ENCODE peak calls at places on chromosome 20, in ten cellular contexts. A, K, P, J, L, Y, N, O, T and W are unnamed samples.
A peak's percentile ranks its signal among the peaks of the same experiment; 100 is the strongest.

GRCh38 chr20:36355469-36356171 is 49.5 kb downstream of the DLGAP4 start:
- DNase-seq in A (no peak), K (no peak), P (no peak), J (peak; percentile 18), L (no peak), Y (no peak), N (no peak), O (no peak), T (no peak), W (no peak)

GRCh38 chr20:54062812-54063280 is 7.5 kb downstream of the BCAS1 start:
- DNase-seq in A (peak; percentile 82), K (peak; percentile 61), P (peak; percentile 75), J (peak; percentile 42), L (peak; percentile 62), Y (peak; percentile 46), N (peak; percentile 45), O (peak; percentile 39), T (no peak), W (peak; percentile 79)

GRCh38 chr20:48928832-48929725 is 7.6 kb downstream of the ARFGEF2 start:
- DNase-seq in A (no peak), K (peak; percentile 42), P (peak; percentile 76), J (no peak), L (no peak), Y (no peak), N (peak; percentile 78), O (no peak), T (peak; percentile 71), W (no peak)

GRCh38 chr20:48349673-48350072 is 478.1 kb downstream of the PREX1 start:
- DNase-seq in A (no peak), K (no peak), P (no peak), J (no peak), L (no peak), Y (no peak), N (no peak), O (no peak), T (no peak), W (no peak)

GRCh38 chr20:53708129-53708968 is 114.7 kb upstream of the ZNF217 start:
- DNase-seq in A (peak; percentile 94), K (peak; percentile 28), P (peak; percentile 57), J (no peak), L (no peak), Y (peak; percentile 16), N (peak; percentile 92), O (peak; percentile 15), T (peak; percentile 91), W (peak; percentile 96)

GRCh38 chr20:40983898-40984297 is 44.7 kb upstream of the TOP1 start:
- DNase-seq in A (no peak), K (no peak), P (no peak), J (no peak), L (no peak), Y (no peak), N (no peak), O (no peak), T (no peak), W (no peak)

GRCh38 chr20:33789109-33789857 is 21.9 kb upstream of the CHMP4B start:
- DNase-seq in A (no peak), K (peak; percentile 93), P (peak; percentile 92), J (peak; percentile 98), L (no peak), Y (no peak), N (peak; percentile 98), O (peak; percentile 98), T (peak; percentile 95), W (peak; percentile 100)

GRCh38 chr20:6835609-6836008 is 68.1 kb downstream of the BMP2 start:
- DNase-seq in A (no peak), K (no peak), P (no peak), J (no peak), L (no peak), Y (no peak), N (no peak), O (no peak), T (no peak), W (no peak)

GRCh38 chr20:18662279-18662678 is 74.4 kb downstream of the DTD1 start:
- DNase-seq in A (peak; percentile 24), K (no peak), P (no peak), J (no peak), L (no peak), Y (no peak), N (no peak), O (no peak), T (no peak), W (no peak)

GRCh38 chr20:59831024-59831900 is 102.2 kb downstream of the SYCP2 start:
- DNase-seq in A (peak; percentile 8), K (peak; percentile 78), P (no peak), J (no peak), L (peak; percentile 21), Y (no peak), N (no peak), O (peak; percentile 46), T (no peak), W (peak; percentile 94)

GRCh38 chr20:50385733-50386640 is 124.2 kb upstream of the PTPN1 start:
- DNase-seq in A (no peak), K (no peak), P (no peak), J (no peak), L (no peak), Y (no peak), N (no peak), O (no peak), T (no peak), W (no peak)

GRCh38 chr20:62080249-62080993 is 14.7 kb upstream of the TAF4 start:
- DNase-seq in A (no peak), K (no peak), P (no peak), J (no peak), L (no peak), Y (no peak), N (no peak), O (no peak), T (no peak), W (no peak)

GRCh38 chr20:51402201-51402600 is 140.3 kb downstream of the NFATC2 start:
- DNase-seq in A (no peak), K (no peak), P (no peak), J (no peak), L (no peak), Y (no peak), N (peak; percentile 67), O (no peak), T (peak; percentile 62), W (no peak)

GRCh38 chr20:19552144-19552895 is 205.7 kb upstream of the RIN2 start:
- DNase-seq in A (no peak), K (peak; percentile 75), P (no peak), J (no peak), L (peak; percentile 87), Y (peak; percentile 83), N (peak; percentile 3), O (peak; percentile 21), T (no peak), W (no peak)

GRCh38 chr20:32034581-32035397 is 17.3 kb upstream of the HCK start:
- DNase-seq in A (no peak), K (no peak), P (peak; percentile 37), J (no peak), L (peak; percentile 48), Y (peak; percentile 32), N (no peak), O (no peak), T (no peak), W (no peak)

GRCh38 chr20:555933-556332 is 12.3 kb upstream of the CSNK2A1 start:
- DNase-seq in A (no peak), K (peak; percentile 69), P (peak; percentile 31), J (no peak), L (no peak), Y (no peak), N (peak; percentile 27), O (no peak), T (peak; percentile 12), W (no peak)

GRCh38 chr20:556984-557383 is 13.4 kb upstream of the CSNK2A1 start:
- DNase-seq in A (no peak), K (no peak), P (no peak), J (no peak), L (no peak), Y (no peak), N (no peak), O (no peak), T (no peak), W (no peak)

GRCh38 chr20:560680-561079 is 17.1 kb upstream of the CSNK2A1 start:
- DNase-seq in A (no peak), K (no peak), P (no peak), J (no peak), L (no peak), Y (no peak), N (no peak), O (no peak), T (no peak), W (no peak)

GRCh38 chr20:561437-562231 is 18.0 kb upstream of the CSNK2A1 start:
- DNase-seq in A (no peak), K (peak; percentile 81), P (peak; percentile 77), J (peak; percentile 73), L (peak; percentile 88), Y (peak; percentile 81), N (peak; percentile 42), O (peak; percentile 50), T (peak; percentile 32), W (peak; percentile 87)

DNA sequence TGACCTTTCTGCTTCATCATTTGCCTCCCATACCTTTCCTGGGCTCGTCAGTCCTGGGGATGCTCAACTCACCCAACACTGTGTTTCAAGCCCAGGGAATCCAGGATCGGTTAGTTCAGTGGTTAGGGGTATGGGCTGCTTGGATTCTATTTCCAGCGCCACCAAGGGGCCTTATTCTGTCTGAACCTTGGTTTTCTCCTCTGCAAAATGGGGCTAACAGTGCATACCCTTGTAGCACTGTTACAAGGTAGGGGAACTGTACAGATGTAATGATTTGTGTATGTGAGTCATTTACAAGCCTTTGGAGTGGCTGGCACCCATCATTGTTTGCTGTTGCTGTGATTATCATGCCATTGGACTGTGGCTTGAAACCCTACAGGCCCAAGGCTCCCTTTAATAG is 14.5 kb upstream of the CSNK2A1 start:
- DNase-seq in A (no peak), K (no peak), P (no peak), J (no peak), L (no peak), Y (no peak), N (no peak), O (no peak), T (no peak), W (peak; percentile 37)
- H3K4me3 ChIP-seq in A (no peak overlapping the region), K (no peak overlapping the region), P (no peak overlapping the region), J (no peak overlapping the region), L (no peak overlapping the region), Y (no peak overlapping the region), N (no peak overlapping the region), O (no peak overlapping the region), T (no peak overlapping the region), W (no peak overlapping the region)

GRCh38 chr20:2691127-2691526 is 1.5 kb upstream of the EBF4 start:
- DNase-seq in A (no peak), K (no peak), P (no peak), J (no peak), L (no peak), Y (no peak), N (no peak), O (no peak), T (no peak), W (no peak)
- TF ChIP-seq EZH2 in A (no peak), K (no peak), P (no peak), J (no peak), L (peak; percentile 28), Y (no peak), N (no peak), O (no peak), T (no peak), W (no peak)

GRCh38 chr20:21303872-21304586 is 898 bp downstream of the XRN2 start:
- DNase-seq in A (no peak), K (no peak), P (peak; percentile 52), J (no peak), L (no peak), Y (no peak), N (no peak), O (no peak), T (no peak), W (no peak)
- H3K4me2 ChIP-seq in A (peak overlapping the region; percentile 73), K (peak overlapping the region; percentile 83), P (peak overlapping the region; percentile 94), J (peak overlapping the region; percentile 85), L (peak overlapping the region; percentile 74), Y (peak overlapping the region; percentile 91), N (peak overlapping the region; percentile 96), O (peak overlapping the region; percentile 66), T (peak overlapping the region; percentile 96), W (peak overlapping the region; percentile 96)

GRCh38 chr20:44166477-44166876 is 20.5 kb downstream of the JPH2 start:
- DNase-seq in A (no peak), K (no peak), P (peak; percentile 77), J (no peak), L (no peak), Y (no peak), N (peak; percentile 76), O (no peak), T (peak; percentile 65), W (peak; percentile 82)
- H3K4me3 ChIP-seq in A (no peak overlapping the region), K (no peak overlapping the region), P (peak overlapping the region; percentile 46), J (no peak overlapping the region), L (no peak overlapping the region), Y (no peak overlapping the region), N (no peak overlapping the region), O (no peak overlapping the region), T (peak overlapping the region; percentile 12), W (peak overlapping the region; percentile 42)